ENCODE peak calls at places on chromosomes 16 and 17, in eight cellular contexts. One of them, this sample, is unnamed.

GRCh38 chr17:44556114-44556853 is 1.0 kb upstream of the FZD2 start:
- DNase-seq in transverse colon: peak
- DNase-seq in PC-9: peak
- DNase-seq in ovary: peak
- DNase-seq in vagina: no peak
- DNase-seq in fibroblast of lung: peak
- DNase-seq in PC-3: peak
- DNase-seq in IMR-90: peak
- DNase-seq in this sample: no peak

GRCh38 chr17:12831839-12832238 is 42.5 kb downstream of the ARHGAP44 start:
- DNase-seq in vagina: no peak
- DNase-seq in PC-3: no peak
- DNase-seq in IMR-90: no peak
- DNase-seq in ovary: no peak
- DNase-seq in fibroblast of lung: no peak
- DNase-seq in PC-9: no peak
- DNase-seq in transverse colon: no peak
- DNase-seq in this sample: no peak

GRCh38 chr16:78091419-78091818 is 8.0 kb upstream of the WWOX start:
- DNase-seq in IMR-90: no peak
- DNase-seq in fibroblast of lung: no peak
- DNase-seq in vagina: no peak
- DNase-seq in transverse colon: no peak
- DNase-seq in ovary: no peak
- DNase-seq in PC-9: no peak
- DNase-seq in PC-3: no peak
- DNase-seq in this sample: no peak

GRCh38 chr17:80259642-80260535 is 763 bp upstream of the RNF213 start:
- DNase-seq in PC-9: peak
- DNase-seq in PC-3: peak
- DNase-seq in fibroblast of lung: peak
- DNase-seq in IMR-90: peak
- DNase-seq in ovary: peak
- DNase-seq in transverse colon: peak
- DNase-seq in vagina: no peak
- DNase-seq in this sample: no peak

GRCh38 chr16:6265956-6266355 is 1066.7 kb upstream of the RBFOX1 start:
- DNase-seq in ovary: no peak
- DNase-seq in vagina: no peak
- DNase-seq in transverse colon: no peak
- DNase-seq in PC-9: no peak
- DNase-seq in IMR-90: no peak
- DNase-seq in fibroblast of lung: peak
- DNase-seq in PC-3: no peak
- DNase-seq in this sample: no peak

GRCh38 chr16:27217256-27217655 is 13.9 kb downstream of the KDM8 start:
- DNase-seq in PC-3: no peak
- DNase-seq in ovary: no peak
- DNase-seq in fibroblast of lung: peak
- DNase-seq in transverse colon: no peak
- DNase-seq in PC-9: no peak
- DNase-seq in vagina: no peak
- DNase-seq in IMR-90: peak
- DNase-seq in this sample: no peak

GRCh38 chr16:2753523-2754020 is 1.1 kb downstream of the SRRM2 start:
- DNase-seq in vagina: no peak
- DNase-seq in IMR-90: no peak
- DNase-seq in PC-3: no peak
- DNase-seq in ovary: no peak
- DNase-seq in PC-9: no peak
- DNase-seq in transverse colon: no peak
- DNase-seq in fibroblast of lung: peak
- DNase-seq in this sample: no peak

GRCh38 chr17:49590874-49591273 is 15.2 kb downstream of the NXPH3 start:
- DNase-seq in IMR-90: no peak
- DNase-seq in fibroblast of lung: no peak
- DNase-seq in transverse colon: no peak
- DNase-seq in vagina: no peak
- DNase-seq in PC-9: no peak
- DNase-seq in ovary: no peak
- DNase-seq in PC-3: no peak
- DNase-seq in this sample: no peak

GRCh38 chr16:80803341-80804060 is 897 bp downstream of the CDYL2 start:
- DNase-seq in ovary: no peak
- DNase-seq in IMR-90: no peak
- DNase-seq in vagina: no peak
- DNase-seq in fibroblast of lung: peak
- DNase-seq in transverse colon: peak
- DNase-seq in PC-9: no peak
- DNase-seq in PC-3: peak
- DNase-seq in this sample: no peak

GRCh38 chr17:9958586-9959281 is 53.7 kb upstream of the RCVRN start:
- DNase-seq in fibroblast of lung: no peak
- DNase-seq in vagina: no peak
- DNase-seq in transverse colon: no peak
- DNase-seq in ovary: no peak
- DNase-seq in PC-3: no peak
- DNase-seq in PC-9: no peak
- DNase-seq in IMR-90: no peak
- DNase-seq in this sample: no peak

GRCh38 chr16:71895679-71896385 is 501 bp downstream of the IST1 start:
- DNase-seq in vagina: no peak
- DNase-seq in PC-9: peak
- DNase-seq in IMR-90: peak
- DNase-seq in PC-3: peak
- DNase-seq in ovary: no peak
- DNase-seq in transverse colon: peak
- DNase-seq in fibroblast of lung: peak
- DNase-seq in this sample: no peak

GRCh38 chr16:49580751-49581303 is 207.2 kb downstream of the C16orf78 start:
- DNase-seq in fibroblast of lung: peak
- DNase-seq in vagina: no peak
- DNase-seq in ovary: no peak
- DNase-seq in transverse colon: no peak
- DNase-seq in PC-9: no peak
- DNase-seq in IMR-90: peak
- DNase-seq in PC-3: peak
- DNase-seq in this sample: no peak

GRCh38 chr17:10699861-10700260 is 2.5 kb downstream of the ADPRM start:
- DNase-seq in PC-3: no peak
- DNase-seq in fibroblast of lung: no peak
- DNase-seq in ovary: no peak
- DNase-seq in IMR-90: no peak
- DNase-seq in vagina: no peak
- DNase-seq in transverse colon: no peak
- DNase-seq in PC-9: no peak
- DNase-seq in this sample: no peak

GRCh38 chr16:87828071-87828971 is 41.0 kb downstream of the SLC7A5 start:
- DNase-seq in transverse colon: no peak
- DNase-seq in fibroblast of lung: no peak
- DNase-seq in ovary: no peak
- DNase-seq in PC-3: no peak
- DNase-seq in IMR-90: no peak
- DNase-seq in PC-9: no peak
- DNase-seq in vagina: no peak
- DNase-seq in this sample: no peak

GRCh38 chr16:48433116-48433848 is 48.1 kb upstream of the SIAH1 start:
- DNase-seq in IMR-90: no peak
- DNase-seq in fibroblast of lung: no peak
- DNase-seq in transverse colon: no peak
- DNase-seq in vagina: no peak
- DNase-seq in PC-9: no peak
- DNase-seq in ovary: no peak
- DNase-seq in PC-3: no peak
- DNase-seq in this sample: no peak

GRCh38 chr17:79406316-79406715 is 204.5 kb downstream of the RBFOX3 start:
- DNase-seq in vagina: no peak
- DNase-seq in transverse colon: no peak
- DNase-seq in PC-9: no peak
- DNase-seq in PC-3: no peak
- DNase-seq in fibroblast of lung: no peak
- DNase-seq in IMR-90: no peak
- DNase-seq in ovary: no peak
- DNase-seq in this sample: no peak

GRCh38 chr17:48472485-48473281 is 42.7 kb upstream of the SKAP1 start:
- DNase-seq in IMR-90: peak
- DNase-seq in fibroblast of lung: peak
- DNase-seq in PC-9: peak
- DNase-seq in ovary: no peak
- DNase-seq in transverse colon: no peak
- DNase-seq in vagina: no peak
- DNase-seq in PC-3: peak
- DNase-seq in this sample: peak

GRCh38 chr17:72167593-72167992 is 46.8 kb downstream of the SOX9 start:
- DNase-seq in IMR-90: no peak
- DNase-seq in transverse colon: no peak
- DNase-seq in PC-3: no peak
- DNase-seq in fibroblast of lung: no peak
- DNase-seq in ovary: no peak
- DNase-seq in vagina: no peak
- DNase-seq in PC-9: no peak
- DNase-seq in this sample: no peak

GRCh38 chr17:49817993-49818392 is 29.5 kb downstream of the KAT7 start:
- DNase-seq in fibroblast of lung: no peak
- DNase-seq in transverse colon: no peak
- DNase-seq in IMR-90: no peak
- DNase-seq in PC-9: no peak
- DNase-seq in ovary: no peak
- DNase-seq in vagina: no peak
- DNase-seq in PC-3: no peak
- DNase-seq in this sample: no peak

GRCh38 chr16:50102046-50102756 is 36.4 kb downstream of the HEATR3 start:
- DNase-seq in vagina: no peak
- DNase-seq in fibroblast of lung: peak
- DNase-seq in ovary: no peak
- DNase-seq in PC-9: no peak
- DNase-seq in transverse colon: no peak
- DNase-seq in PC-3: no peak
- DNase-seq in IMR-90: peak
- DNase-seq in this sample: peak

GRCh38 chr17:35117984-35118383 is 1.7 kb downstream of the RAD51D start:
- DNase-seq in PC-9: peak
- DNase-seq in IMR-90: peak
- DNase-seq in transverse colon: no peak
- DNase-seq in fibroblast of lung: no peak
- DNase-seq in vagina: no peak
- DNase-seq in ovary: no peak
- DNase-seq in PC-3: peak
- DNase-seq in this sample: no peak

DNA sequence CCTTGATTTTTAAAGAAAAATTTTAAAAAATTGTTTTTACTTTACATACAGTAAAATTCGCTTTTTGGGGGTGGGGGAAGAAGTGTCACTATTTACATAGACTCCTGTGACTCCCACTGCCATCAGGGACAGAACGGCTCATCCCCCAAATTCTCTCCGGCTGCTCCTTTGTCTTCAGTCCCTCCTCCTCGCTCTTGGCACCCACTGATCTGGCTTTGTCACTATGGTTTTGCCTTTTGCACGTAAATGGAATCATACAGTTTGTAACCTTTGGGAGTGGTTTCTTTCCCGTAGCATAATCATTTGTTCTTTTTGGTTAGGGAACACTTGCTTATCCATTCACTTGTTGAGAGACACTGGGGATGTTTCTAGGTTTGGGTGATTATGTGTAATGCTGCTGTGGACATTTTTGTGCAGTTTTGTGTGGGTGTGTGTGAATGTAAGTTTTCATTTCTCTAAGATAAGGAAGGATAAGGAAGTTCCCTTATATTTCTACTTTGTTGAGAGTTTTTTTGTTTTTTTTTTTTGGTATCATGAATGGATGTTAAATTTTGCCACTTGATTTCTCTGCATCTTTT is 27.4 kb downstream of the RAB11FIP4 start:
- DNase-seq in IMR-90: no peak
- DNase-seq in vagina: no peak
- DNase-seq in transverse colon: no peak
- DNase-seq in PC-9: no peak
- DNase-seq in ovary: no peak
- DNase-seq in fibroblast of lung: no peak
- DNase-seq in PC-3: no peak
- DNase-seq in this sample: no peak
- TF ChIP-seq CTCF in IMR-90: no peak
- TF ChIP-seq CTCF in vagina: no peak
- TF ChIP-seq CTCF in transverse colon: no peak
- TF ChIP-seq CTCF in PC-9: no peak
- TF ChIP-seq CTCF in ovary: no peak
- TF ChIP-seq CTCF in fibroblast of lung: no peak
- TF ChIP-seq CTCF in PC-3: no peak
- TF ChIP-seq CTCF in this sample: no peak

GRCh38 chr16:66262253-66263167 is 104.0 kb upstream of the CDH5 start:
- DNase-seq in transverse colon: no peak
- DNase-seq in fibroblast of lung: peak
- DNase-seq in PC-3: no peak
- DNase-seq in vagina: peak
- DNase-seq in ovary: no peak
- DNase-seq in PC-9: no peak
- DNase-seq in IMR-90: peak
- DNase-seq in this sample: no peak
- H3K27ac ChIP-seq in transverse colon: no peak
- H3K27ac ChIP-seq in fibroblast of lung: no peak
- H3K27ac ChIP-seq in PC-3: no peak
- H3K27ac ChIP-seq in vagina: peak
- H3K27ac ChIP-seq in ovary: no peak
- H3K27ac ChIP-seq in PC-9: no peak
- H3K27ac ChIP-seq in IMR-90: no peak
- H3K27ac ChIP-seq in this sample: no peak

DNA sequence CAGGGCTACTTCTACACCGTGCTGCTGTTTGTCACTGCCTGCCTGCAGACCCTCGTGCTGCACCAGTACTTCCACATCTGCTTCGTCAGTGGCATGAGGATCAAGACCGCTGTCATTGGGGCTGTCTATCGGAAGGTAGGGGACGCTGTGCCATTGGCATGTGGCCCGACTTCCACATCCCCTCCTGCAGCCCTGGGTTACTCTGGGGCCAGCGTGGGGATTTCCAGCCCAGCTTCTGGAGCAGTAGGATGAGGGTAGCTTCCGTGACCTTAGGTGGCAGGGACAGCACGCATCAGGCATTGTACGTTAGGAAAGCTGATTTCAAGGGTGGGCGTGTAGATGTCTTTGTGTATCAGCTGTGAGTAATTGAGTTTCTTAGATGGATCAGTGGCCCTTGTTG is 96.5 kb downstream of the ABCC1 start:
- DNase-seq in transverse colon: no peak
- DNase-seq in vagina: no peak
- DNase-seq in ovary: no peak
- DNase-seq in IMR-90: no peak
- DNase-seq in PC-9: no peak
- DNase-seq in PC-3: no peak
- DNase-seq in fibroblast of lung: no peak
- DNase-seq in this sample: no peak
- TF ChIP-seq CTCF in transverse colon: no peak
- TF ChIP-seq CTCF in vagina: no peak
- TF ChIP-seq CTCF in ovary: no peak
- TF ChIP-seq CTCF in IMR-90: peak
- TF ChIP-seq CTCF in PC-9: no peak
- TF ChIP-seq CTCF in PC-3: no peak
- TF ChIP-seq CTCF in fibroblast of lung: no peak
- TF ChIP-seq CTCF in this sample: peak

DNA sequence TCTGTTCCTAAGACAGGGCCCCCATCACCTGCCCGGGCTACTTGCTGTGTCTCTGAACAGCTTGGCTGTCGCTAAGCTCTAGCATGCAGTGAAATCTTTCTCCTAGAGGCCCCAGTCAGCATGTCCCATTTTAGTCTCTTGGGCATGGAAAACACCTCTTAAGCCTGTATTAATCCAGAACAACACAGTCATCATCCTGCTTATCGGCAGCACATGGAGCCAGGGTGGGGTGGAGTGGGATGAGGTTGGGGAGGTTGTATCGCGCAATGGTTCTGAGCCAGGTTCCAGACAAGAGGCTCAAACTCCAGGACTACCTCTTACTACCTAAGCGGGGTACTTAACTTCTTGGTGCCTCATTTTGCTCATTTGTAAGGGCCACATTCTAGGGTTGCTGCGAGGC is 7.8 kb downstream of the ST6GALNAC2 start:
- DNase-seq in IMR-90: no peak
- DNase-seq in PC-3: no peak
- DNase-seq in fibroblast of lung: no peak
- DNase-seq in transverse colon: no peak
- DNase-seq in PC-9: no peak
- DNase-seq in ovary: no peak
- DNase-seq in vagina: no peak
- DNase-seq in this sample: no peak
- H3K27ac ChIP-seq in IMR-90: no peak
- H3K27ac ChIP-seq in PC-3: peak
- H3K27ac ChIP-seq in fibroblast of lung: no peak
- H3K27ac ChIP-seq in transverse colon: no peak
- H3K27ac ChIP-seq in PC-9: no peak
- H3K27ac ChIP-seq in ovary: no peak
- H3K27ac ChIP-seq in vagina: no peak
- H3K27ac ChIP-seq in this sample: no peak